ENCODE peak calls at places on chromosome 19, in eight cellular contexts. One of them, this sample, is unnamed.
A peak's percentile ranks its signal among the peaks of the same experiment; 100 is the strongest.

GRCh38 chr19:17721821-17722220 is 2.5 kb downstream of the MAP1S start:
- DNase-seq in endodermal cell: no peak
- DNase-seq in frontal cortex: peak; percentile 59
- DNase-seq in mucosa of descending colon: no peak
- DNase-seq in CD8-positive, alpha-beta memory T cell: no peak
- DNase-seq in T follicular helper cell: no peak
- DNase-seq in fibroblast of mammary gland: peak; percentile 65
- DNase-seq in breast epithelium: no peak
- DNase-seq in this sample: no peak

GRCh38 chr19:4295972-4296771 is 6.0 kb downstream of the TMIGD2 start:
- DNase-seq in frontal cortex: peak; percentile 74
- DNase-seq in CD8-positive, alpha-beta memory T cell: no peak
- DNase-seq in breast epithelium: no peak
- DNase-seq in endodermal cell: peak; percentile 59
- DNase-seq in mucosa of descending colon: no peak
- DNase-seq in fibroblast of mammary gland: no peak
- DNase-seq in T follicular helper cell: no peak
- DNase-seq in this sample: no peak

GRCh38 chr19:51607920-51608562 is 22.2 kb downstream of the SIGLEC5 start:
- DNase-seq in CD8-positive, alpha-beta memory T cell: peak; percentile 22
- DNase-seq in frontal cortex: peak; percentile 33
- DNase-seq in endodermal cell: peak; percentile 97
- DNase-seq in T follicular helper cell: peak; percentile 26
- DNase-seq in breast epithelium: peak; percentile 84
- DNase-seq in mucosa of descending colon: peak; percentile 92
- DNase-seq in fibroblast of mammary gland: peak; percentile 74
- DNase-seq in this sample: peak; percentile 50

GRCh38 chr19:3375221-3376088 is 9.1 kb downstream of the NFIC start:
- DNase-seq in fibroblast of mammary gland: peak; percentile 82
- DNase-seq in CD8-positive, alpha-beta memory T cell: no peak
- DNase-seq in mucosa of descending colon: no peak
- DNase-seq in breast epithelium: peak; percentile 77
- DNase-seq in endodermal cell: peak; percentile 27
- DNase-seq in T follicular helper cell: no peak
- DNase-seq in frontal cortex: peak; percentile 77
- DNase-seq in this sample: no peak

GRCh38 chr19:46610851-46611770 is 10.0 kb downstream of the CALM3 start:
- DNase-seq in frontal cortex: peak; percentile 6
- DNase-seq in T follicular helper cell: no peak
- DNase-seq in fibroblast of mammary gland: peak; percentile 51
- DNase-seq in breast epithelium: no peak
- DNase-seq in endodermal cell: no peak
- DNase-seq in CD8-positive, alpha-beta memory T cell: no peak
- DNase-seq in mucosa of descending colon: no peak
- DNase-seq in this sample: no peak

GRCh38 chr19:46115396-46116109 is 8.9 kb downstream of the IGFL3 start:
- DNase-seq in breast epithelium: no peak
- DNase-seq in mucosa of descending colon: no peak
- DNase-seq in endodermal cell: no peak
- DNase-seq in fibroblast of mammary gland: peak; percentile 79
- DNase-seq in frontal cortex: no peak
- DNase-seq in CD8-positive, alpha-beta memory T cell: no peak
- DNase-seq in T follicular helper cell: no peak
- DNase-seq in this sample: no peak

GRCh38 chr19:55305491-55305890 is 19.6 kb downstream of the TMEM150B start:
- DNase-seq in endodermal cell: peak; percentile 79
- DNase-seq in fibroblast of mammary gland: no peak
- DNase-seq in CD8-positive, alpha-beta memory T cell: peak; percentile 31
- DNase-seq in frontal cortex: peak; percentile 67
- DNase-seq in breast epithelium: no peak
- DNase-seq in mucosa of descending colon: peak; percentile 61
- DNase-seq in T follicular helper cell: peak; percentile 51
- DNase-seq in this sample: peak; percentile 18

GRCh38 chr19:51166846-51167490 is 24.9 kb downstream of the SIGLEC7 start:
- DNase-seq in CD8-positive, alpha-beta memory T cell: peak; percentile 11
- DNase-seq in mucosa of descending colon: peak; percentile 38
- DNase-seq in endodermal cell: no peak
- DNase-seq in frontal cortex: no peak
- DNase-seq in breast epithelium: no peak
- DNase-seq in T follicular helper cell: no peak
- DNase-seq in fibroblast of mammary gland: no peak
- DNase-seq in this sample: peak; percentile 52

GRCh38 chr19:31513841-31514240 is 164.6 kb upstream of the TSHZ3 start:
- DNase-seq in frontal cortex: no peak
- DNase-seq in fibroblast of mammary gland: no peak
- DNase-seq in T follicular helper cell: no peak
- DNase-seq in mucosa of descending colon: no peak
- DNase-seq in breast epithelium: no peak
- DNase-seq in endodermal cell: no peak
- DNase-seq in CD8-positive, alpha-beta memory T cell: no peak
- DNase-seq in this sample: no peak

GRCh38 chr19:37975071-37975470 is 68.1 kb downstream of the SIPA1L3 start:
- DNase-seq in endodermal cell: no peak
- DNase-seq in frontal cortex: no peak
- DNase-seq in fibroblast of mammary gland: no peak
- DNase-seq in T follicular helper cell: no peak
- DNase-seq in breast epithelium: no peak
- DNase-seq in CD8-positive, alpha-beta memory T cell: no peak
- DNase-seq in mucosa of descending colon: no peak
- DNase-seq in this sample: no peak

GRCh38 chr19:17184381-17184841 is 30.7 kb upstream of the USE1 start:
- DNase-seq in CD8-positive, alpha-beta memory T cell: peak; percentile 41
- DNase-seq in mucosa of descending colon: peak; percentile 32
- DNase-seq in breast epithelium: no peak
- DNase-seq in fibroblast of mammary gland: no peak
- DNase-seq in endodermal cell: no peak
- DNase-seq in T follicular helper cell: no peak
- DNase-seq in frontal cortex: no peak
- DNase-seq in this sample: peak; percentile 62

GRCh38 chr19:16400911-16401675 is 70.7 kb downstream of the EPS15L1 start:
- DNase-seq in endodermal cell: no peak
- DNase-seq in T follicular helper cell: no peak
- DNase-seq in frontal cortex: peak; percentile 42
- DNase-seq in breast epithelium: no peak
- DNase-seq in CD8-positive, alpha-beta memory T cell: no peak
- DNase-seq in fibroblast of mammary gland: peak; percentile 54
- DNase-seq in mucosa of descending colon: no peak
- DNase-seq in this sample: no peak

GRCh38 chr19:6476155-6476895 is 5.3 kb downstream of the DENND1C start:
- DNase-seq in mucosa of descending colon: peak; percentile 97
- DNase-seq in fibroblast of mammary gland: peak; percentile 40
- DNase-seq in breast epithelium: no peak
- DNase-seq in T follicular helper cell: peak; percentile 66
- DNase-seq in endodermal cell: peak; percentile 100
- DNase-seq in CD8-positive, alpha-beta memory T cell: peak; percentile 57
- DNase-seq in frontal cortex: peak; percentile 87
- DNase-seq in this sample: peak; percentile 65

GRCh38 chr19:40603071-40603718 is 2.0 kb downstream of the LTBP4 start:
- DNase-seq in frontal cortex: no peak
- DNase-seq in fibroblast of mammary gland: no peak
- DNase-seq in CD8-positive, alpha-beta memory T cell: no peak
- DNase-seq in breast epithelium: no peak
- DNase-seq in endodermal cell: no peak
- DNase-seq in T follicular helper cell: no peak
- DNase-seq in mucosa of descending colon: no peak
- DNase-seq in this sample: no peak

GRCh38 chr19:47267350-47267759 is 7.3 kb upstream of the INAFM1 start:
- DNase-seq in CD8-positive, alpha-beta memory T cell: no peak
- DNase-seq in frontal cortex: peak; percentile 73
- DNase-seq in breast epithelium: no peak
- DNase-seq in endodermal cell: no peak
- DNase-seq in mucosa of descending colon: no peak
- DNase-seq in fibroblast of mammary gland: peak; percentile 16
- DNase-seq in T follicular helper cell: no peak
- DNase-seq in this sample: no peak

GRCh38 chr19:33508941-33509614 is 12.5 kb downstream of the PEPD start:
- DNase-seq in T follicular helper cell: no peak
- DNase-seq in mucosa of descending colon: no peak
- DNase-seq in breast epithelium: no peak
- DNase-seq in CD8-positive, alpha-beta memory T cell: no peak
- DNase-seq in endodermal cell: no peak
- DNase-seq in frontal cortex: no peak
- DNase-seq in fibroblast of mammary gland: no peak
- DNase-seq in this sample: no peak

GRCh38 chr19:1122972-1123363 is 19.2 kb downstream of the GPX4 start:
- DNase-seq in endodermal cell: peak; percentile 97
- DNase-seq in T follicular helper cell: no peak
- DNase-seq in frontal cortex: peak; percentile 72
- DNase-seq in CD8-positive, alpha-beta memory T cell: no peak
- DNase-seq in breast epithelium: no peak
- DNase-seq in fibroblast of mammary gland: peak; percentile 83
- DNase-seq in mucosa of descending colon: peak; percentile 78
- DNase-seq in this sample: no peak

GRCh38 chr19:57348136-57348535 is 2.9 kb upstream of the ZNF304 start:
- DNase-seq in fibroblast of mammary gland: peak; percentile 56
- DNase-seq in endodermal cell: no peak
- DNase-seq in breast epithelium: no peak
- DNase-seq in CD8-positive, alpha-beta memory T cell: no peak
- DNase-seq in T follicular helper cell: no peak
- DNase-seq in mucosa of descending colon: no peak
- DNase-seq in frontal cortex: no peak
- DNase-seq in this sample: no peak